ENCODE peak calls at places on chromosomes 6 and 20, in five cellular contexts. J is glutamatergic neuron; E is OCI-LY7; S is lower lobe of right lung; O is CD4-positive, alpha-beta T cell. F is an unnamed sample.

GRCh38 chr6:83708546-83708969 is 343 bp downstream of the SNAP91 start:
- DNase-seq in J (peak), E (no peak), S (peak), O (no peak), F (no peak)

GRCh38 chr6:168886964-168887363 is 366.7 kb downstream of the THBS2 start:
- DNase-seq in J (no peak), E (no peak), S (no peak), O (no peak), F (no peak)

GRCh38 chr20:49627329-49627761 is 59.4 kb upstream of the PTGIS start:
- DNase-seq in J (no peak), E (peak), S (peak), O (no peak), F (no peak)

GRCh38 chr6:97440590-97441176 is 157.7 kb upstream of the MMS22L start:
- DNase-seq in J (peak), E (peak), S (no peak), O (no peak), F (no peak)

GRCh38 chr20:60138263-60139127 is 180.3 kb downstream of the CDH26 start:
- DNase-seq in J (no peak), E (peak), S (peak), O (peak), F (peak)

GRCh38 chr6:141107562-141108160 is 1025.1 kb upstream of the GJE1 start:
- DNase-seq in J (no peak), E (no peak), S (no peak), O (no peak), F (no peak)

GRCh38 chr6:54970337-54970736 is 123.8 kb downstream of the FAM83B start:
- DNase-seq in J (no peak), E (no peak), S (no peak), O (no peak), F (no peak)

GRCh38 chr6:22980446-22980845 is 411.1 kb downstream of the HDGFL1 start:
- DNase-seq in J (no peak), E (no peak), S (no peak), O (no peak), F (no peak)

GRCh38 chr6:75144396-75144795 is 61.5 kb downstream of the COL12A1 start:
- DNase-seq in J (no peak), E (no peak), S (no peak), O (no peak), F (no peak)

GRCh38 chr6:108944707-108945685 is 96.8 kb downstream of the ARMC2 start:
- DNase-seq in J (no peak), E (no peak), S (no peak), O (no peak), F (no peak)

GRCh38 chr6:163580311-163581030 is 166.0 kb downstream of the QKI start:
- DNase-seq in J (no peak), E (no peak), S (no peak), O (no peak), F (no peak)

GRCh38 chr6:138862491-138862890 is 66.6 kb downstream of the ECT2L start:
- DNase-seq in J (no peak), E (no peak), S (no peak), O (no peak), F (no peak)

GRCh38 chr20:4681441-4681840 is 40.3 kb upstream of the PRND start:
- DNase-seq in J (no peak), E (no peak), S (no peak), O (no peak), F (no peak)

GRCh38 chr20:35886537-35886936 is 67.8 kb downstream of the SCAND1 start:
- DNase-seq in J (peak), E (no peak), S (no peak), O (no peak), F (no peak)

GRCh38 chr6:116996842-116997241 is 119.8 kb downstream of the RFX6 start:
- DNase-seq in J (no peak), E (peak), S (no peak), O (no peak), F (no peak)

GRCh38 chr20:24783631-24784492 is 165.2 kb upstream of the CST7 start:
- DNase-seq in J (no peak), E (peak), S (peak), O (no peak), F (peak)

DNA sequence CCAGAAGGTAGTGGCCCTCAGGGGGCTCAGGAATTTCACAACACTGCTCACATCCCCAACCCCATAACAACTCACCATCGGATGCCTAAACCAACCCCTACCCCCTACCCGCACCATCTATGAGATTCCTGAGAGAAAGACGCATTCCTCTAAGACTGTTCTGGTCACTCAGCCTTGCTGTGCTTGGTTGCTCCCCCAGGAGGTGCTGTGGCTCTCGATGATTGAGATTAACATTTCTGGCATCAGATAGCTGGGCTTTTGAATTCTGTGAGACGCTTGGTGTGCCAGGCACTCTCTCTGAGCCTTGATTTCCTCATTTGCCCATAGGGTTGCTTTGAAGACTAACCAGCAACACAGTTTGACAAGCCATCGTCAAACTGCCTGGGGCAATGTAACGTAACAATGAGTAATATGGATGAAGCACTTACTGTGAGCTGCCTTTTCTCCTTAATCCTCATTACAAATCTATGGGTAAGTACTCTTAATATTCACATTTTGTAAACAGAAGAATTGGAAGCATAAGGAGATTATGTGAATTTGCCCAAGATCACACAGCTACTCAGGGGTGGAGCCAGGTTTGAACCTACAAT is 978 bp downstream of the WFDC6 start:
- DNase-seq in J (no peak), E (no peak), S (no peak), O (no peak), F (no peak)
- TF ChIP-seq CTCF in J (no peak), E (no peak), S (no peak), O (no peak), F (no peak)

GRCh38 chr6:4415549-4415948 is 280.2 kb upstream of the ECI2 start:
- DNase-seq in J (no peak), E (no peak), S (no peak), O (no peak), F (no peak)

GRCh38 chr6:4412488-4412887 is 277.1 kb upstream of the ECI2 start:
- DNase-seq in J (no peak), E (no peak), S (no peak), O (no peak), F (no peak)

DNA sequence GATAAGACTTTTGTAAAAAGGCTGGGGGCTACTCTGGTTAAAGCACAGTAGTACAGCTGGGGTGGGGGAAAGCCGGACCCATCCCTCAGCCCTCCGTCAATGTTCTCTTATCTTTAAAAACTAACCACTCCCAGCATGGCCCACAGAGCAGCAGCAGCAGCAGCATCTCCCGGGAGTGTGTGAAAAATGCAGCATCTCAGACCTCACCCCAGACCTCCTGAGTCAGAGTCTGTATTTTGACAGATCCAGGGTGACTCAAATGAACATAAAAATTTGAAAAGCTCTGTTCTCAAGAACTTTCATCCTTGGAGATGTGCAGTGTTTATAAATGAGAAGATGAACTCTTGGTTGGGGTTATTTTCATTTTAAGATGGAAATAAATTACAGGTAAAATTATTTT is 277.7 kb upstream of the ECI2 start:
- DNase-seq in J (no peak), E (no peak), S (no peak), O (no peak), F (no peak)
- TF ChIP-seq CTCF in J (no peak), E (no peak), S (no peak), O (no peak), F (no peak)

GRCh38 chr6:142155895-142156757 is 9.1 kb downstream of the VTA1 start:
- DNase-seq in J (no peak), E (peak), S (no peak), O (no peak), F (no peak)
- TF ChIP-seq CTCF in J (peak), E (peak), S (peak), O (peak), F (peak)

GRCh38 chr20:48298851-48299484 is 513.7 kb upstream of the SULF2 start:
- DNase-seq in J (no peak), E (no peak), S (no peak), O (no peak), F (no peak)
- TF ChIP-seq CTCF in J (no peak), E (no peak), S (no peak), O (no peak), F (no peak)

DNA sequence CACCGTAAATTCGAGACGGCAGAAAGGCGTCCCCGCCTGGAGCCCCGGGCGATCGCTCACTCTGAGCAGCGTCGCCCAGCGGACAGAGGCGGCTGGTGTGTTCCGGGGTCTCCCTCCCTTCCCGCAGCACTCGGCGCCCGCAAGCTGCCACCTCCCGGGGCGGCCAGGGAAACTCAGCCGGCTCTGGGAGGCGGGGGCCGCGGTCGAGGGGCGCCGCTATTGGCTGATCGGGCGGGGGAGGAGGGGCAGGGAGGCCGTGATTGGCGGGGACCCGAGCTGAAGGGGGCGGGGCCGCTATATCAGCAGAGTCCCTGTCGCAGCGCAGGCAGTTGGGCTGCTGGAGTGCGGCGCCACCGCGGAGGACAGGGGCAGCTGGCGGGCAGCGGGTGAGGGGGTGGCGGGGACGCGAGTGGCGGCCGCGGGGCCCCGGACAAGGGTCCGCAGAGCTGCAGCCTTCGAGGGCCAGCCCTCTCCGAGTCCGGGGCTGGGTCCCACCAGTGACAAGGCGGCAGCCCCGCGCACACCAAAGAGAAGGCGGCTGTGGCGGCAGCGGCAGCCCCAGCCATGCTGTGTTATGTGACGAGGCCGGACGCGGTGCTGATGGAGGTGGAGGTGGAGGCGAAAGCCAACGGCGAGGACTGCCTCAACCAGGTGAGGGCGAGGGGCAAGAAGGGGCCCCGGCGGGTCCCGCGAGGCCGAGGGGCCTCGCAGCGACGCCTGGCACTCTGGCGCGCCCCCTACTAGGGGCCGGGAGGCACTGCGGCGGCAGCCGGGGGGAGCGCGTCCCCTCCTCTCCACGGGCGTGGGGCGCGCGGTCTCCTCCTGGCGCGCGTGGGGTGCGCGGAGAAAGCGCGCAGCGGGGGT is at the start of gene MYLIP:
- DNase-seq in J (peak), E (peak), S (peak), O (peak), F (peak)
- TF ChIP-seq CTCF in J (peak), E (peak), S (peak), O (peak), F (peak)